ENCODE peak calls at places on chromosomes 6 and 20, in eight cellular contexts. One of them, this sample, is unnamed.

GRCh38 chr6:90351696-90352095 is 55.1 kb upstream of the BACH2 start:
- DNase-seq in GM20000: no peak
- DNase-seq in activated T-cell treated with anti-CD3 and anti-CD28 coated beads for 1 hour: no peak
- DNase-seq in astrocyte of the spinal cord: peak
- DNase-seq in fibroblast of the aortic adventitia: peak
- DNase-seq in neural progenitor cell: no peak
- DNase-seq in hippocampal formation: no peak
- DNase-seq in heart left ventricle: no peak
- DNase-seq in this sample: no peak

GRCh38 chr6:130288065-130288464 is 65.3 kb upstream of the SAMD3 start:
- DNase-seq in GM20000: no peak
- DNase-seq in heart left ventricle: no peak
- DNase-seq in astrocyte of the spinal cord: no peak
- DNase-seq in hippocampal formation: no peak
- DNase-seq in neural progenitor cell: no peak
- DNase-seq in fibroblast of the aortic adventitia: peak
- DNase-seq in activated T-cell treated with anti-CD3 and anti-CD28 coated beads for 1 hour: no peak
- DNase-seq in this sample: no peak

GRCh38 chr6:72857791-72858190 is 235.9 kb downstream of the KCNQ5 start:
- DNase-seq in fibroblast of the aortic adventitia: peak
- DNase-seq in neural progenitor cell: no peak
- DNase-seq in astrocyte of the spinal cord: peak
- DNase-seq in GM20000: no peak
- DNase-seq in activated T-cell treated with anti-CD3 and anti-CD28 coated beads for 1 hour: no peak
- DNase-seq in hippocampal formation: no peak
- DNase-seq in heart left ventricle: no peak
- DNase-seq in this sample: no peak

GRCh38 chr6:78910611-78911134 is 43.3 kb downstream of the IRAK1BP1 start:
- DNase-seq in astrocyte of the spinal cord: no peak
- DNase-seq in activated T-cell treated with anti-CD3 and anti-CD28 coated beads for 1 hour: no peak
- DNase-seq in heart left ventricle: peak
- DNase-seq in fibroblast of the aortic adventitia: peak
- DNase-seq in neural progenitor cell: peak
- DNase-seq in GM20000: peak
- DNase-seq in hippocampal formation: no peak
- DNase-seq in this sample: peak

GRCh38 chr6:137530404-137530803 is 36.2 kb upstream of the OLIG3 start:
- DNase-seq in astrocyte of the spinal cord: no peak
- DNase-seq in fibroblast of the aortic adventitia: no peak
- DNase-seq in hippocampal formation: no peak
- DNase-seq in heart left ventricle: no peak
- DNase-seq in neural progenitor cell: no peak
- DNase-seq in GM20000: no peak
- DNase-seq in activated T-cell treated with anti-CD3 and anti-CD28 coated beads for 1 hour: no peak
- DNase-seq in this sample: no peak

GRCh38 chr6:101728388-101728787 is 334.9 kb downstream of the GRIK2 start:
- DNase-seq in astrocyte of the spinal cord: no peak
- DNase-seq in activated T-cell treated with anti-CD3 and anti-CD28 coated beads for 1 hour: no peak
- DNase-seq in heart left ventricle: no peak
- DNase-seq in fibroblast of the aortic adventitia: no peak
- DNase-seq in neural progenitor cell: no peak
- DNase-seq in hippocampal formation: no peak
- DNase-seq in GM20000: no peak
- DNase-seq in this sample: no peak

GRCh38 chr20:58308290-58308679 is 1.2 kb upstream of the RAB22A start:
- DNase-seq in neural progenitor cell: no peak
- DNase-seq in GM20000: no peak
- DNase-seq in hippocampal formation: no peak
- DNase-seq in heart left ventricle: no peak
- DNase-seq in fibroblast of the aortic adventitia: no peak
- DNase-seq in activated T-cell treated with anti-CD3 and anti-CD28 coated beads for 1 hour: no peak
- DNase-seq in astrocyte of the spinal cord: no peak
- DNase-seq in this sample: no peak

GRCh38 chr20:62158541-62158940 is 15.0 kb downstream of the SS18L1 start:
- DNase-seq in astrocyte of the spinal cord: no peak
- DNase-seq in fibroblast of the aortic adventitia: no peak
- DNase-seq in GM20000: no peak
- DNase-seq in neural progenitor cell: no peak
- DNase-seq in activated T-cell treated with anti-CD3 and anti-CD28 coated beads for 1 hour: no peak
- DNase-seq in hippocampal formation: no peak
- DNase-seq in heart left ventricle: peak
- DNase-seq in this sample: no peak

GRCh38 chr20:6008254-6008653 is 45.6 kb downstream of the LRRN4 start:
- DNase-seq in GM20000: no peak
- DNase-seq in neural progenitor cell: peak
- DNase-seq in hippocampal formation: peak
- DNase-seq in activated T-cell treated with anti-CD3 and anti-CD28 coated beads for 1 hour: no peak
- DNase-seq in heart left ventricle: no peak
- DNase-seq in fibroblast of the aortic adventitia: peak
- DNase-seq in astrocyte of the spinal cord: peak
- DNase-seq in this sample: peak

GRCh38 chr6:17042422-17043147 is 59.3 kb upstream of the STMND1 start:
- DNase-seq in heart left ventricle: no peak
- DNase-seq in activated T-cell treated with anti-CD3 and anti-CD28 coated beads for 1 hour: no peak
- DNase-seq in hippocampal formation: peak
- DNase-seq in GM20000: no peak
- DNase-seq in neural progenitor cell: peak
- DNase-seq in fibroblast of the aortic adventitia: peak
- DNase-seq in astrocyte of the spinal cord: peak
- DNase-seq in this sample: no peak

GRCh38 chr6:8215631-8216030 is 113.3 kb upstream of the EEF1E1 start:
- DNase-seq in fibroblast of the aortic adventitia: peak
- DNase-seq in astrocyte of the spinal cord: peak
- DNase-seq in heart left ventricle: no peak
- DNase-seq in hippocampal formation: no peak
- DNase-seq in GM20000: no peak
- DNase-seq in activated T-cell treated with anti-CD3 and anti-CD28 coated beads for 1 hour: no peak
- DNase-seq in neural progenitor cell: no peak
- DNase-seq in this sample: no peak

GRCh38 chr20:15446373-15446772 is 1109.0 kb upstream of the FLRT3 start:
- DNase-seq in neural progenitor cell: no peak
- DNase-seq in heart left ventricle: peak
- DNase-seq in fibroblast of the aortic adventitia: no peak
- DNase-seq in activated T-cell treated with anti-CD3 and anti-CD28 coated beads for 1 hour: no peak
- DNase-seq in astrocyte of the spinal cord: peak
- DNase-seq in GM20000: no peak
- DNase-seq in hippocampal formation: no peak
- DNase-seq in this sample: peak

GRCh38 chr20:44471481-44471882 is 4.2 kb upstream of the TTPAL start:
- DNase-seq in GM20000: no peak
- DNase-seq in heart left ventricle: no peak
- DNase-seq in fibroblast of the aortic adventitia: peak
- DNase-seq in hippocampal formation: no peak
- DNase-seq in astrocyte of the spinal cord: peak
- DNase-seq in neural progenitor cell: peak
- DNase-seq in activated T-cell treated with anti-CD3 and anti-CD28 coated beads for 1 hour: no peak
- DNase-seq in this sample: no peak

GRCh38 chr6:106731144-106731842 is 101.9 kb downstream of the QRSL1 start:
- DNase-seq in activated T-cell treated with anti-CD3 and anti-CD28 coated beads for 1 hour: no peak
- DNase-seq in hippocampal formation: no peak
- DNase-seq in fibroblast of the aortic adventitia: no peak
- DNase-seq in heart left ventricle: no peak
- DNase-seq in GM20000: no peak
- DNase-seq in neural progenitor cell: no peak
- DNase-seq in astrocyte of the spinal cord: no peak
- DNase-seq in this sample: no peak